ENCODE peak calls at places on chromosomes 2 and 18, in five cellular contexts. T is HEK293T, Z is GM12878, Q is K562, P is SK-N-SH. U is an unnamed sample.

GRCh38 chr2:10835052-10835970 is 22.7 kb upstream of the PDIA6 start:
- DNase-seq in Q (peak), P (peak), Z (no peak), T (peak), U (peak)

GRCh38 chr18:27763936-27764335 is 413.0 kb downstream of the CDH2 start:
- DNase-seq in Z (no peak), P (no peak), T (no peak), Q (no peak), U (no peak)

GRCh38 chr2:191246820-191247380 is 1.7 kb downstream of the MYO1B start:
- DNase-seq in T (no peak), Z (no peak), Q (no peak), P (peak), U (no peak)

GRCh38 chr18:25230658-25231326 is 121.2 kb downstream of the ZNF521 start:
- DNase-seq in Q (no peak), T (no peak), Z (no peak), P (no peak), U (no peak)

GRCh38 chr2:187003038-187003543 is 154.1 kb upstream of the ZSWIM2 start:
- DNase-seq in Z (no peak), P (no peak), T (no peak), Q (peak), U (no peak)

GRCh38 chr2:3626817-3627499 is 31.0 kb upstream of the ALLC start:
- DNase-seq in T (no peak), Q (no peak), P (no peak), Z (no peak), U (no peak)

GRCh38 chr2:201139836-201140599 is 24.1 kb downstream of the CFLAR start:
- DNase-seq in T (no peak), Z (no peak), Q (no peak), P (no peak), U (no peak)

GRCh38 chr18:51614967-51615571 is 417.6 kb upstream of the MEX3C start:
- DNase-seq in Z (no peak), P (no peak), T (no peak), Q (no peak), U (no peak)

GRCh38 chr18:48136051-48136543 is 205.6 kb upstream of the SMAD2 start:
- DNase-seq in Z (no peak), T (no peak), P (peak), Q (no peak), U (no peak)

GRCh38 chr2:27446057-27446456 is 3.9 kb downstream of the KRTCAP3 start:
- DNase-seq in P (no peak), Q (no peak), Z (no peak), T (no peak), U (peak)

GRCh38 chr2:111667542-111668273 is 216.3 kb downstream of the ANAPC1 start:
- DNase-seq in T (no peak), Z (no peak), Q (no peak), P (no peak), U (peak)

GRCh38 chr18:11811009-11811408 is 40.2 kb upstream of the CHMP1B start:
- DNase-seq in Q (no peak), T (no peak), Z (no peak), P (no peak), U (no peak)

GRCh38 chr2:44237221-44237620 is 38.1 kb upstream of the SLC3A1 start:
- DNase-seq in P (no peak), Z (peak), T (no peak), Q (no peak), U (no peak)

GRCh38 chr2:3001595-3002184 is 375.9 kb downstream of the EIPR1 start:
- DNase-seq in T (peak), Q (no peak), P (no peak), Z (no peak), U (no peak)

GRCh38 chr2:105600037-105600442 is 144.7 kb upstream of the NCK2 start:
- DNase-seq in P (no peak), Z (no peak), Q (no peak), T (no peak), U (no peak)

GRCh38 chr2:235146871-235147565 is 195.2 kb downstream of the SH3BP4 start:
- DNase-seq in Q (no peak), P (no peak), Z (no peak), T (no peak), U (no peak)

GRCh38 chr2:26579025-26579722 is 62.0 kb downstream of the CIB4 start:
- DNase-seq in Q (no peak), Z (no peak), P (no peak), T (no peak), U (no peak)

DNA sequence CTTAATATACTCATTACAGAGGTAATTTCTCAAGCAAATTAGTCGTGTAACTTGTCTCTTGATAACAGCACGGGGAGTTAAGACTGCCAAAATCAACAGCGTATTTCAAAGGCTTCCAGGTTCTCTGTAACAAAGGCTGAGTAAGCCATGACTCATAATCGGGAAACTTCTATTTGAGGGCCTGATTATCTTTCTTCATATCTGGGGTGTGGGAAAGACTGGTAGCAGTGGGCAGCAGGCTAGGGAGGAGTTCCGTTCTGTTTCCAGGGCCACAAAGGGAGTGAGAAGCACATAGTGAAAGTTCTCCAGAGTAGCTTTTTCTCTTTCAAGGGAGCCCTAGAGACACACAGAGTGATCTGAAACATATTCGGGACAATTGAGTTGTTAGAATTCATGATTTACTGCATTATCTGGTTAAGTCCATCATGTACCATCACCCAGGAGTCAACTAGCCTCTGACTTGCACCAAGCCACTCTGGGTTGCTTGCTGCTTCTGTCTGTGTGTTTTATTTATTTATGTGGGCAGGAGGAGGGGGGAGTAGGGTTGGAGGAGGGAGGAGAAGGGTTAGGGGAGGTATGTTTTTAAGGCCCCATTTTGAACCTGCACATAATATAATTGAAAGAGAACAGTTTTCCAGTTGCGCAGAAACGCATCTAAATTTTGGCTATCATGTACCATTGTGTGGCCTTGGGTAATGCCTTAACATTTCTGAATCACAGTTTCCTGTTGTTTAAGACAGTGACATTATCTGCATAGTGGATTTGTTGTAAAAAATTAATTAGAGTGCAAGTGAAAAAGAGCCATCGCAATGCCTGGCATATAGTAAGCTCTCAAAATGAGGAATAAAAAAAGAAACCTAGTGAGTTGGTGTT is 80.5 kb upstream of the ITPRID2 start:
- DNase-seq in Q (peak), Z (no peak), P (peak), T (no peak), U (peak)
- TF ChIP-seq FOXM1 in Q (no peak), Z (no peak), P (peak), T (no peak), U (no peak)

GRCh38 chr2:85684806-85685205 is 9.4 kb upstream of the GNLY start:
- DNase-seq in Z (peak), P (no peak), T (no peak), Q (no peak), U (no peak)
- TF ChIP-seq FOXM1 in Z (no peak), P (no peak), T (no peak), Q (no peak), U (no peak)

GRCh38 chr2:209512951-209513350 is 89.1 kb downstream of the MAP2 start:
- DNase-seq in Q (no peak), Z (no peak), P (no peak), T (no peak), U (no peak)

GRCh38 chr2:209517436-209517835 is 93.6 kb downstream of the MAP2 start:
- DNase-seq in Z (no peak), Q (no peak), P (no peak), T (no peak), U (no peak)

GRCh38 chr2:209508255-209508654 is 84.4 kb downstream of the MAP2 start:
- DNase-seq in Z (no peak), Q (no peak), T (no peak), P (no peak), U (peak)

GRCh38 chr2:209511637-209512036 is 87.8 kb downstream of the MAP2 start:
- DNase-seq in T (no peak), Q (no peak), Z (no peak), P (no peak), U (no peak)
- TF ChIP-seq FOXM1 in T (no peak), Q (no peak), Z (no peak), P (no peak), U (no peak)

GRCh38 chr2:196372811-196373664 is 201.7 kb upstream of the STK17B start:
- DNase-seq in Z (no peak), T (no peak), Q (no peak), P (no peak), U (no peak)
- TF ChIP-seq FOXM1 in Z (no peak), T (no peak), Q (no peak), P (no peak), U (no peak)

GRCh38 chr18:8849696-8850095 is 144.3 kb downstream of the MTCL1 start:
- DNase-seq in P (no peak), T (no peak), Z (no peak), Q (no peak), U (no peak)

GRCh38 chr18:8847900-8848299 is 142.5 kb downstream of the MTCL1 start:
- DNase-seq in T (no peak), Q (no peak), P (no peak), Z (no peak), U (no peak)

GRCh38 chr18:8844721-8845148 is 139.4 kb downstream of the MTCL1 start:
- DNase-seq in P (peak), Z (no peak), Q (no peak), T (no peak), U (no peak)

GRCh38 chr18:8848541-8848940 is 143.2 kb downstream of the MTCL1 start:
- DNase-seq in Q (no peak), T (no peak), Z (no peak), P (no peak), U (no peak)

DNA sequence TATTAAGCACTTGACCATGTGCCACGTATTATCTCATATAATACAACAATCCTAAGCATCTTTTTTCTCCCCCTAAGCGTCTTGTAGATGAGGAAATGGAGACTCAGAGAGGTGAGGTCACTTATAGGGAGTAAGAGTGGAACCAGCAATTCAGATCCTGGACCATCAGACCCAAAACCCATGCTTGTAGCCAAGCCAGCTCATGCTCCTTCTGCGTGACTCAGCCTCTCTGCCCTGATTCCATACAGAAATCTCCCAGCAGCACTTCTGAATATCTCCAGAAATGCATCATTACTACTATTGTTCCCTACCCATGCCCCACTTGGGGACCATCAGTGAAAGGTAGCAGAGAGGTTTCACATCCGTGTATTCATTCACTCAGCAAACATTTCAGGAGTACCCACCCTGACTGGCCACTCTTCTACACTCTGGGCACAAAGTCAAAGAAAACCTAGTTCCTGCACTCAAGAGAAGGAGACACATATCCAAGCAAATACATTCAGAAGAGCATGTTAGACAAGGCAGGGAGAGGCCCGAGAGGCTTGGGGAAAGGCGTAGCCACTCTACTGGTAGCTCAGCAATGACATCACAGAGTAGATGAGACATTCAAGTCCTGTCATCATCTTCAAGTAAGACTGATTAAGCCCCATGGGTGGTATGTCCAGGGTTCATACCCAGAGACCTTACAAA is 141.9 kb downstream of the MTCL1 start:
- DNase-seq in T (no peak), Q (no peak), P (no peak), Z (no peak), U (no peak)
- TF ChIP-seq FOXM1 in T (no peak), Q (no peak), P (no peak), Z (no peak), U (no peak)

GRCh38 chr2:164073053-164073757 is 337.4 kb upstream of the FIGN start:
- DNase-seq in Q (no peak), Z (no peak), P (peak), T (no peak), U (no peak)
- TF ChIP-seq FOXM1 in Q (no peak), Z (no peak), P (no peak), T (no peak), U (no peak)

DNA sequence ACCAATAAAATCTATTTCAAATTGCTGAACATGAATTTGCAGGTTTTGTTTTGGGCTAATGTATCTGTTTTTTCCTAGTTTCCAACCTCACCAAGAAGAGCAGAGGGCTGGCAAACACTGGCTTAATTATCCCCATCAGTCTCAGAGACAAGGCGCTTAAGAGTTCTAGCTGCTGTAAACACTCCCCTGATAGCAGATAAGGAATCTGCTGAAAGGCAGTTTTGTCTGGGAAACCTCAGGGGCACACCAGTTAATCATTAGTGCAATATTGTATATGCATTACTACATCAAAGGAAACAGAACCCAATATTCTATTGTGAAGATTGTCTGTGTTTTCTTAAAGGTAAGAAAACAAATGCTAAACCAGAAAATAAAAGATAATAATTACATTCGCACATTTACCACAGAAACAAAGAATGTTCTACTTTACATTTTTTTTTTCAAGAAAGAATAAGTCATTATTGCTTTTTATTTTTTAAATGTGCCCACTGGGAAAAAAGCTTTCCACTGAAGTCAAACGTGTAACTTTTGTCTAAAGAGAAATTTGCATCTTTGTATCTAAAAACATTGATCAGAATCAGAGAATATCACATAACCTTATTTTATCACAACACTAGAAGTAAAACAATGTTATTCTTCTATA is 179.1 kb downstream of the ERBB4 start:
- DNase-seq in Q (no peak), T (no peak), Z (no peak), P (peak), U (peak)
- TF ChIP-seq FOXM1 in Q (no peak), T (no peak), Z (no peak), P (no peak), U (no peak)

DNA sequence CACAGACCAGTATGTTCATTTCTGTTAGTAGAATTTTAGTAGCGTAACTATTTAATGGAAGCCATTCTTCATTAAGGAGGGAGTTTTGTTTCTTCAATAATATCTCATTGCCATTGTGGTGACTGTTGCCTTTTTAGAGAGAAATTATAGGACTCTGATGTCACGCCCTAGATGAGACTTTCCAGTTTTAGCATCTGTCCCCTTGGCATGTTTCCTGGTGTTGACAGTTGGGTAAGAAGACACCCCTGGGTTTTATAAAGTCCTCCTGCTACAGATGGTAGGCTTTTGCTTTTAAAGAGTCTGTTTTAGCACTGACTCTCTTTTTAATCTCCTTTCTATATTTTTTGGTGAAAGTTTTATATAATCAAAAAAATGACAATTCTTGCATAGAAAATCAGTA is 41.9 kb downstream of the KCNJ3 start:
- DNase-seq in Z (no peak), T (no peak), Q (no peak), P (no peak), U (no peak)
- TF ChIP-seq FOXM1 in Z (no peak), T (no peak), Q (no peak), P (no peak), U (no peak)

U was measured in HepG2.